ENCODE peak calls at places on chromosomes 3 and 15, in nine cellular contexts. T is transverse colon, U is PC-3, J is stomach, N is upper lobe of left lung, B is kidney, E is fibroblast of lung, M is Peyer's patch, V is IMR-90. S is an unnamed sample.
A peak's percentile ranks its signal among the peaks of the same experiment; 100 is the strongest.

GRCh38 chr3:56839784-56840724 is 38.3 kb upstream of the ARHGEF3 start:
- DNase-seq in B (no peak), U (peak; percentile 92), T (no peak), E (peak; percentile 86), N (no peak), V (peak; percentile 87), J (no peak), M (no peak), S (no peak)

GRCh38 chr3:185632996-185633395 is 46.9 kb downstream of the SENP2 start:
- DNase-seq in U (no peak), T (no peak), J (no peak), B (no peak), M (no peak), E (no peak), V (no peak), N (no peak), S (no peak)

GRCh38 chr15:47411733-47412530 is 305.4 kb upstream of the SEMA6D start:
- DNase-seq in E (peak; percentile 29), U (no peak), N (no peak), J (no peak), T (no peak), B (no peak), V (no peak), M (no peak), S (no peak)

GRCh38 chr15:67085237-67085817 is 19.9 kb downstream of the SMAD3 start:
- DNase-seq in U (no peak), V (no peak), N (no peak), M (no peak), T (no peak), E (no peak), J (no peak), B (no peak), S (no peak)

GRCh38 chr3:156050918-156051317 is 69.5 kb upstream of the KCNAB1 start:
- DNase-seq in T (no peak), J (no peak), N (no peak), M (no peak), U (peak; percentile 18), E (peak; percentile 7), V (peak; percentile 4), B (no peak), S (no peak)

GRCh38 chr3:12316721-12317351 is 28.0 kb downstream of the PPARG start:
- DNase-seq in B (no peak), N (no peak), M (no peak), U (no peak), E (no peak), V (no peak), T (no peak), J (no peak), S (no peak)

GRCh38 chr3:9878700-9879099 is 1.4 kb downstream of the CIDEC start:
- DNase-seq in V (no peak), T (peak; percentile 72), M (no peak), J (peak; percentile 59), E (no peak), U (peak; percentile 49), B (no peak), N (no peak), S (no peak)

GRCh38 chr3:31361391-31362273 is 171.1 kb upstream of the STT3B start:
- DNase-seq in M (no peak), E (peak; percentile 96), J (no peak), N (no peak), T (no peak), B (no peak), V (peak; percentile 86), U (peak; percentile 57), S (no peak)

GRCh38 chr15:81523867-81524266 is 149.9 kb upstream of the TMC3 start:
- DNase-seq in M (no peak), N (no peak), E (no peak), J (no peak), T (no peak), U (no peak), V (no peak), B (no peak), S (no peak)

GRCh38 chr3:65005481-65005880 is 317.7 kb upstream of the ADAMTS9 start:
- DNase-seq in J (no peak), M (no peak), V (peak; percentile 3), E (peak; percentile 41), B (no peak), T (no peak), N (no peak), U (no peak), S (no peak)

GRCh38 chr15:59524331-59524731 is 86.3 kb downstream of the FAM81A start:
- DNase-seq in B (no peak), T (no peak), E (no peak), J (no peak), U (no peak), M (peak; percentile 36), V (no peak), N (no peak), S (no peak)

GRCh38 chr3:142888484-142889262 is at the start of gene PCOLCE2:
- DNase-seq in B (peak; percentile 76), N (peak; percentile 89), U (peak; percentile 37), M (no peak), V (no peak), E (peak; percentile 48), J (no peak), T (peak; percentile 8), S (peak; percentile 66)

GRCh38 chr15:89372069-89373033 is 37.7 kb upstream of the POLG start:
- DNase-seq in N (no peak), E (no peak), M (no peak), U (no peak), B (peak; percentile 26), J (no peak), V (no peak), T (no peak), S (no peak)

GRCh38 chr15:64452988-64453688 is 7.2 kb upstream of the ZNF609 start:
- DNase-seq in N (no peak), U (no peak), T (no peak), V (peak; percentile 33), J (peak; percentile 76), B (no peak), M (no peak), E (peak; percentile 32), S (peak; percentile 83)

GRCh38 chr3:125145751-125146475 is 66.6 kb downstream of the SLC12A8 start:
- DNase-seq in J (no peak), N (no peak), V (no peak), U (no peak), E (no peak), T (no peak), M (no peak), B (no peak), S (peak; percentile 59)

GRCh38 chr15:31459011-31459748 is 132.5 kb downstream of the KLF13 start:
- DNase-seq in M (peak; percentile 49), N (no peak), V (peak; percentile 37), U (no peak), J (peak; percentile 26), E (no peak), T (peak; percentile 63), B (no peak), S (no peak)

GRCh38 chr3:126523745-126524428 is at the start of gene CHST13:
- DNase-seq in B (peak; percentile 76), T (peak; percentile 86), U (peak; percentile 19), M (no peak), V (peak; percentile 16), N (peak; percentile 92), J (peak; percentile 46), E (peak; percentile 60), S (peak; percentile 67)

GRCh38 chr3:193656445-193656844 is 63.4 kb downstream of the OPA1 start:
- DNase-seq in T (no peak), M (no peak), V (peak; percentile 8), U (no peak), N (no peak), J (no peak), E (peak; percentile 6), B (no peak), S (no peak)

GRCh38 chr3:88180398-88180999 is 30.7 kb downstream of the C3orf38 start:
- DNase-seq in E (peak; percentile 41), J (no peak), B (no peak), V (peak; percentile 58), T (no peak), N (no peak), U (peak; percentile 69), M (no peak), S (no peak)

GRCh38 chr3:112134335-112135124 is 1.5 kb upstream of the GCSAM start:
- DNase-seq in N (peak; percentile 11), M (no peak), J (no peak), T (no peak), U (peak; percentile 40), E (peak; percentile 16), B (no peak), V (no peak), S (no peak)
- H3K4me1 ChIP-seq in N (no peaks in the 10 kb centered on the region), M (peaks cover 3% of the 10 kb centered on the region), J (peaks cover 28% of the 10 kb centered on the region), T (no peaks in the 10 kb centered on the region), U (peaks cover 11% of the 10 kb centered on the region), E (no peaks in the 10 kb centered on the region), B (peaks cover 3% of the 10 kb centered on the region), V (no peaks in the 10 kb centered on the region), S (no peaks in the 10 kb centered on the region)

GRCh38 chr3:153244961-153245360 is 82.9 kb downstream of the RAP2B start:
- DNase-seq in E (no peak), V (peak; percentile 82), M (no peak), N (no peak), U (no peak), B (no peak), J (no peak), T (no peak), S (no peak)
- H3K4me1 ChIP-seq in E (peaks cover 8% of the 10 kb centered on the region), V (peaks cover 7% of the 10 kb centered on the region), M (no peaks in the 10 kb centered on the region), N (peaks cover 12% of the 10 kb centered on the region), U (no peaks in the 10 kb centered on the region), B (no peaks in the 10 kb centered on the region), J (no peaks in the 10 kb centered on the region), T (no peaks in the 10 kb centered on the region), S (peaks cover 15% of the 10 kb centered on the region)

DNA sequence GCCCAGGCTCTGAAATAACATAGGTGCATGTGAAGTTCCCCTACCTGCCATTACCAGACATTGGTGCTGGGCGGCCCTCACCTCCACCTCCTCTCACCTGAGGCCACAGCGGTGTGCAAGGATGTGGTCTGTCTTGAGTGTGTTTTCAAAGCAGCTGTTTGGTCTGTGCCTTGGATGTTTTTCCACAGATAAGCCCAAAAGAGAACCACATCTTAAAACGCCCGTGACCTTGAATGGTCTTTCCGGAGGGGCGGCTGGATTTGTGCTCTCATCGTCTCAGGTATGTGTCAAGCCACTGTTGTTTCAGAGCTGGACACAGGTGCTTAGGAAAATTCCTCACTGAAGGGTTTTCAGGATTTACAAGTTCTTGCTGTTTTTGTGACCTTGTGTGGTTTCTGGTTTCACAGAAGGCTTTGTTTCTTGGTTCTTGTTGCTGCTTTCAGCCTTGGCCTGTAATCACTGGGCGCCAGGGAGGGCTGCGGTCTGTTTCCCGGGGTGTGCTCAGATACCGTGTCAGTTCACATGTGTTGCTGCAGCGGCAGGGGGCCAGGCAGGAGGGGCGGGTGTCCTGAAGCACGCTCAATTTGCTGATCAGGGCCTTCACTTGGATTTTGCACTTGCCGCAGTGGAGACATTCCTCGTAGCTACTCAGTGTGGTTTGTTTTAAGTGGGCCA is 128.4 kb downstream of the IGF1R start:
- DNase-seq in B (peak; percentile 92), V (peak; percentile 50), T (no peak), M (peak; percentile 28), E (peak; percentile 90), J (peak; percentile 58), N (peak; percentile 67), U (no peak), S (no peak)
- H3K4me1 ChIP-seq in B (peaks cover 16% of the 10 kb centered on the region), V (peaks cover 22% of the 10 kb centered on the region), T (peaks cover 7% of the 10 kb centered on the region), M (peaks cover 6% of the 10 kb centered on the region), E (no peaks in the 10 kb centered on the region), J (peaks cover 83% of the 10 kb centered on the region), N (peaks cover 28% of the 10 kb centered on the region), U (peaks cover 4% of the 10 kb centered on the region), S (peaks cover 34% of the 10 kb centered on the region)

DNA sequence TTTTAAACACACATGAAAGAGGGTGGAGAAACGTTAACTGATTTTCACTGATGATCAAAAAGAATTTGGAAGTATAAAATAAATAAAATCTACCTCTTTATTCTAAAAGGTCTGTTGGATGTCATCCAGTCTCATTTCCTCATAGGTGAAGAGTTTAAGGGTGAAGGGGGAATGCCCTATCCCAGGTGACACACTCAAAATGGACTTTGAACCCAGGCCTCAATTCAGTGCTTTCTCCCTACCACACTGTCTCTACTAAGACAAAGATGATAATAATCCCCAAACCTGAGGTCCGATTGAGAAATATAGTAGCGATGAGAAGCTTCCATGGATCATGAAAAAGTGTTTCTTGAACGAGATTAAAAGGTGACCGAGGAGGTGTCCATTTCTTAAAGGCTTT is 5.1 kb upstream of the EFCAB12 start:
- DNase-seq in B (no peak), J (no peak), N (no peak), T (no peak), V (no peak), U (no peak), M (no peak), E (no peak), S (no peak)
- H3K4me1 ChIP-seq in B (peaks cover 9% of the 10 kb centered on the region), J (peaks cover 58% of the 10 kb centered on the region), N (peaks cover 22% of the 10 kb centered on the region), T (peaks cover 2% of the 10 kb centered on the region), V (no peaks in the 10 kb centered on the region), U (peaks cover 7% of the 10 kb centered on the region), M (peaks cover 5% of the 10 kb centered on the region), E (peaks cover 2% of the 10 kb centered on the region), S (no peaks in the 10 kb centered on the region)

S was measured in sigmoid colon.